ENCODE peak calls at places on chromosomes 5 and 9, in five cellular contexts. One of them, this sample, is unnamed. For H3K27me3, the result is how much of the 10 kb centered on the place peaks cover.

GRCh38 chr9:89518466-89519392 is 20.8 kb upstream of the SEMA4D start:
- DNase-seq in Peyer's patch: no peak
- DNase-seq in mammary epithelial cell: no peak
- DNase-seq in CD4-positive, CD25-positive, alpha-beta regulatory T cell: no peak
- DNase-seq in fibroblast of lung: no peak
- DNase-seq in this sample: no peak

GRCh38 chr9:93119953-93120845 is 13.9 kb downstream of the NINJ1 start:
- DNase-seq in fibroblast of lung: peak
- DNase-seq in mammary epithelial cell: peak
- DNase-seq in Peyer's patch: peak
- DNase-seq in CD4-positive, CD25-positive, alpha-beta regulatory T cell: peak
- DNase-seq in this sample: peak

GRCh38 chr5:157253547-157253946 is 12.4 kb upstream of the CYFIP2 start:
- DNase-seq in Peyer's patch: peak
- DNase-seq in fibroblast of lung: peak
- DNase-seq in CD4-positive, CD25-positive, alpha-beta regulatory T cell: no peak
- DNase-seq in mammary epithelial cell: peak
- DNase-seq in this sample: peak

GRCh38 chr9:4864234-4864661 is 71.5 kb downstream of the RCL1 start:
- DNase-seq in mammary epithelial cell: no peak
- DNase-seq in Peyer's patch: no peak
- DNase-seq in fibroblast of lung: no peak
- DNase-seq in CD4-positive, CD25-positive, alpha-beta regulatory T cell: no peak
- DNase-seq in this sample: no peak

GRCh38 chr9:34659592-34660253 is 2.7 kb downstream of the CCL27 start:
- DNase-seq in fibroblast of lung: no peak
- DNase-seq in CD4-positive, CD25-positive, alpha-beta regulatory T cell: no peak
- DNase-seq in mammary epithelial cell: peak
- DNase-seq in Peyer's patch: no peak
- DNase-seq in this sample: no peak

GRCh38 chr9:136690841-136691261 is 3.6 kb upstream of the AGPAT2 start:
- DNase-seq in CD4-positive, CD25-positive, alpha-beta regulatory T cell: no peak
- DNase-seq in fibroblast of lung: no peak
- DNase-seq in mammary epithelial cell: no peak
- DNase-seq in Peyer's patch: no peak
- DNase-seq in this sample: no peak

GRCh38 chr9:127061411-127061810 is 61.0 kb downstream of the ANGPTL2 start:
- DNase-seq in Peyer's patch: no peak
- DNase-seq in CD4-positive, CD25-positive, alpha-beta regulatory T cell: no peak
- DNase-seq in mammary epithelial cell: no peak
- DNase-seq in fibroblast of lung: no peak
- DNase-seq in this sample: no peak

GRCh38 chr5:102341918-102342317 is 45.8 kb upstream of the SLCO4C1 start:
- DNase-seq in fibroblast of lung: no peak
- DNase-seq in CD4-positive, CD25-positive, alpha-beta regulatory T cell: no peak
- DNase-seq in Peyer's patch: no peak
- DNase-seq in mammary epithelial cell: no peak
- DNase-seq in this sample: no peak

GRCh38 chr9:94084314-94084713 is at the start of gene PTPDC1:
- DNase-seq in Peyer's patch: no peak
- DNase-seq in fibroblast of lung: peak
- DNase-seq in mammary epithelial cell: peak
- DNase-seq in CD4-positive, CD25-positive, alpha-beta regulatory T cell: no peak
- DNase-seq in this sample: peak

GRCh38 chr5:6705959-6706358 is 7.3 kb upstream of the TENT4A start:
- DNase-seq in Peyer's patch: no peak
- DNase-seq in mammary epithelial cell: no peak
- DNase-seq in CD4-positive, CD25-positive, alpha-beta regulatory T cell: no peak
- DNase-seq in fibroblast of lung: no peak
- DNase-seq in this sample: no peak
- H3K4me3 ChIP-seq in Peyer's patch: no peak
- H3K4me3 ChIP-seq in mammary epithelial cell: no peak
- H3K4me3 ChIP-seq in CD4-positive, CD25-positive, alpha-beta regulatory T cell: no peak
- H3K4me3 ChIP-seq in fibroblast of lung: no peak
- H3K4me3 ChIP-seq in this sample: no peak

DNA sequence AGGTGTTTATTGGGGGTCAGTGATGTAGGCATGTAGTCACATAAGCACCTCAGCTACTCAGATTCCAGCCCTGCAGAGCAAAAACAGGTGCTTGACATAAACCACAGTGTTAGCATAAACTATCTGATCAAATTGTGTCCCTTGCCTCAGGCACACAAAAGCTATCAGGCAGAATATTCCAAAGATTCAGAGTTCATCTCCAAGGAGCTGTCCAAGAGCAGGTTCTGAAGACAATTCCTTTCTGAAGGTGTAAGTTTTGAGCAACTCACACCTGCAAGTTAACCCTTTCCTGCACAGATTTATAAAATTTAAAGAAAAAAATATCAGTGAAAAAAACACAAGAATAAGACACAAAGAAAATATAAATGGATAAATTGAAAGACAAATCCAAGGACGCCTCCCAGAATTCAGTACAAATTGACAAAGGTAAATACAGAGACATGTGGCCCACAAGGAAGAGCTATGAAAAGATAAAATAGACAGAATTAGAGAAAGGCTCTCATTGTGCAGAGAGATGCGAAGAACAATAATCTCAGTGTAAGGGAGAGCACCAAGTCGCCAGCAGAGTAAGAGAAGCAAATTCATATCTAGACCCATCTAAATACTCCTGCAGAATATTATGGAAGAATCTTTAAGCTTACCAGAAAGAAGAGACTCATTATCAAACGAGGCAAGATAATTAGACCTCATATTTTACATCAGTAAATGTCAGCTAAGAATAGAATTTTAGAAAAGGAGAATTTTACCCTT is 101.9 kb upstream of the ITGA1 start:
- DNase-seq in CD4-positive, CD25-positive, alpha-beta regulatory T cell: no peak
- DNase-seq in Peyer's patch: no peak
- DNase-seq in mammary epithelial cell: peak
- DNase-seq in fibroblast of lung: no peak
- DNase-seq in this sample: no peak
- H3K27me3 ChIP-seq in CD4-positive, CD25-positive, alpha-beta regulatory T cell: under half
- H3K27me3 ChIP-seq in Peyer's patch: under half
- H3K27me3 ChIP-seq in mammary epithelial cell: under half
- H3K27me3 ChIP-seq in fibroblast of lung: under half
- H3K27me3 ChIP-seq in this sample: under half

DNA sequence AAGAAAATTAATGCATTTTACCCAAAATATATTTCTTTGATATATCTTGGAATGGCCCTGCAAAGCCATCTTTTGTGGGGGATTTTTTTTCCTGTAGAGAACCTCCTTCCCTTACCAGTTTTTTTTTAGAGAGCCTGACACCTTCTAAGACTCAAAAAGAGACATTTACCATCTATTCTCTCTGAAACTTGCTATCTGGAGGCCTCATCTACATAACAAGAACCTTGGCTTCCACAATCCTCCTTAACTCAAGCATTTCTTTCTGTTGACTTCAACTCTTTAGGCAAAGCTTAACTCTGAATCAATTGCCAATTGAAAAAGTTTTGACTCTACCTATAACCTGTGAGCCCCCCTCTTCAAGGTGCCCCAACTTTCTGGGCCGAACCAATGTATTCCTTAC is 6.2 kb downstream of the SLC45A2 start:
- DNase-seq in Peyer's patch: no peak
- DNase-seq in fibroblast of lung: no peak
- DNase-seq in mammary epithelial cell: no peak
- DNase-seq in CD4-positive, CD25-positive, alpha-beta regulatory T cell: no peak
- DNase-seq in this sample: no peak
- H3K4me3 ChIP-seq in Peyer's patch: no peak
- H3K4me3 ChIP-seq in fibroblast of lung: no peak
- H3K4me3 ChIP-seq in mammary epithelial cell: no peak
- H3K4me3 ChIP-seq in CD4-positive, CD25-positive, alpha-beta regulatory T cell: no peak
- H3K4me3 ChIP-seq in this sample: no peak

GRCh38 chr9:86804011-86804410 is 143.3 kb downstream of the GAS1 start:
- DNase-seq in Peyer's patch: no peak
- DNase-seq in fibroblast of lung: no peak
- DNase-seq in CD4-positive, CD25-positive, alpha-beta regulatory T cell: no peak
- DNase-seq in mammary epithelial cell: no peak
- DNase-seq in this sample: no peak

GRCh38 chr9:86801246-86801645 is 146.1 kb downstream of the GAS1 start:
- DNase-seq in CD4-positive, CD25-positive, alpha-beta regulatory T cell: no peak
- DNase-seq in Peyer's patch: no peak
- DNase-seq in fibroblast of lung: peak
- DNase-seq in mammary epithelial cell: no peak
- DNase-seq in this sample: peak

GRCh38 chr9:86802900-86803673 is 144.2 kb downstream of the GAS1 start:
- DNase-seq in mammary epithelial cell: no peak
- DNase-seq in CD4-positive, CD25-positive, alpha-beta regulatory T cell: no peak
- DNase-seq in Peyer's patch: no peak
- DNase-seq in fibroblast of lung: no peak
- DNase-seq in this sample: no peak

GRCh38 chr9:86796671-86797070 is 150.6 kb downstream of the GAS1 start:
- DNase-seq in Peyer's patch: no peak
- DNase-seq in CD4-positive, CD25-positive, alpha-beta regulatory T cell: no peak
- DNase-seq in mammary epithelial cell: no peak
- DNase-seq in fibroblast of lung: no peak
- DNase-seq in this sample: no peak

DNA sequence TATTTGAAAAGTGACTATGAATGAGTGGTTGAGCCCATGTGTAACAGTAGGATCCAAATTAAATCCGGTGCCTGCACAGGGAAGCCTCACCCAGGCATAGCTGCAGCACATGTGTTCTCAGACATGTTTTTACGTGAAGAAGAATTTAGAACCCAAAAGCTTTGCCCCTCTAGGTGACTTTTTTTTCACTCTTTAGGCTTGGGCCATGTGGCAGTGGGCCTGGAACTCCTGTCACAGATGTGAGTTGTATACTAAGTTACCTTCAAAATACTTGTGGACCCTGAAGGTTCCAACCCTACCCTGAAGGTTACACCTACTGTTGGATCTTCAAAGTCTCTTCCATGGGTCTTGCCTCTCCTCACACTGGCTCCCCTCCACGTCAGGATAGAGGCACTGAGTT is 146.6 kb downstream of the GAS1 start:
- DNase-seq in fibroblast of lung: no peak
- DNase-seq in mammary epithelial cell: no peak
- DNase-seq in Peyer's patch: no peak
- DNase-seq in CD4-positive, CD25-positive, alpha-beta regulatory T cell: no peak
- DNase-seq in this sample: no peak
- H3K27me3 ChIP-seq in fibroblast of lung: under half
- H3K27me3 ChIP-seq in mammary epithelial cell: under half
- H3K27me3 ChIP-seq in Peyer's patch: under half
- H3K27me3 ChIP-seq in CD4-positive, CD25-positive, alpha-beta regulatory T cell: under half
- H3K27me3 ChIP-seq in this sample: under half

GRCh38 chr9:134640491-134641172 is 971 bp upstream of the COL5A1 start:
- DNase-seq in fibroblast of lung: no peak
- DNase-seq in CD4-positive, CD25-positive, alpha-beta regulatory T cell: no peak
- DNase-seq in Peyer's patch: no peak
- DNase-seq in mammary epithelial cell: no peak
- DNase-seq in this sample: no peak
- H3K4me3 ChIP-seq in fibroblast of lung: peak
- H3K4me3 ChIP-seq in CD4-positive, CD25-positive, alpha-beta regulatory T cell: no peak
- H3K4me3 ChIP-seq in Peyer's patch: no peak
- H3K4me3 ChIP-seq in mammary epithelial cell: no peak
- H3K4me3 ChIP-seq in this sample: peak